ENCODE peak calls at places on chromosomes 4 and X, in seven cellular contexts. K is fibroblast of pulmonary artery, C is SK-N-SH, I is tibial artery, M is left ventricle myocardium inferior, X is upper lobe of right lung, B is transverse colon. S is an unnamed sample.
A peak's percentile ranks its signal among the peaks of the same experiment; 100 is the strongest.

GRCh38 chr4:82360298-82361177 is 13.3 kb downstream of the HNRNPD start:
- DNase-seq in B (no peak), I (no peak), X (no peak), C (peak; percentile 30), K (peak; percentile 49), M (no peak), S (no peak)

GRCh38 chr4:95980877-95981360 is 141.0 kb downstream of the PDHA2 start:
- DNase-seq in C (no peak), M (no peak), B (no peak), K (no peak), X (no peak), I (no peak), S (no peak)

GRCh38 chrX:140563893-140564292 is 59.0 kb upstream of the SOX3 start:
- DNase-seq in C (no peak), K (no peak), B (no peak), M (no peak), X (no peak), I (no peak), S (no peak)

GRCh38 chr4:176439611-176440010 is 119.8 kb downstream of the SPCS3 start:
- DNase-seq in I (no peak), K (no peak), M (no peak), B (no peak), X (no peak), C (no peak), S (no peak)

GRCh38 chr4:182978152-182978827 is 61.1 kb upstream of the DCTD start:
- DNase-seq in B (no peak), X (no peak), C (no peak), M (no peak), K (peak; percentile 53), I (no peak), S (peak; percentile 28)

GRCh38 chrX:123675154-123675553 is 57.7 kb downstream of the THOC2 start:
- DNase-seq in I (no peak), B (no peak), C (no peak), K (no peak), X (no peak), M (no peak), S (no peak)

GRCh38 chr4:86921608-86922252 is 13.1 kb upstream of the AFF1 start:
- DNase-seq in C (no peak), I (no peak), M (no peak), X (no peak), B (no peak), K (peak; percentile 66), S (no peak)

GRCh38 chrX:121103381-121103780 is 56.0 kb downstream of the GLUD2 start:
- DNase-seq in B (no peak), K (peak; percentile 6), C (no peak), M (no peak), X (no peak), I (no peak), S (no peak)

GRCh38 chrX:77918568-77918967 is 8.1 kb downstream of the ATP7A start:
- DNase-seq in K (peak; percentile 58), M (no peak), C (no peak), I (no peak), X (no peak), B (no peak), S (no peak)

GRCh38 chr4:7358100-7358735 is 76.5 kb downstream of the PSAPL1 start:
- DNase-seq in X (peak; percentile 71), I (peak; percentile 74), K (peak; percentile 68), C (no peak), M (peak; percentile 58), B (no peak), S (peak; percentile 64)

GRCh38 chr4:22496165-22496813 is 19.6 kb downstream of the ADGRA3 start:
- DNase-seq in B (no peak), C (no peak), M (no peak), X (no peak), I (no peak), K (peak; percentile 10), S (no peak)

GRCh38 chr4:99816611-99817309 is at the start of gene DAPP1:
- DNase-seq in C (no peak), B (peak; percentile 81), M (peak; percentile 17), X (peak; percentile 74), I (peak; percentile 64), K (no peak), S (no peak)

GRCh38 chr4:12707381-12708175 is 776.6 kb downstream of the RAB28 start:
- DNase-seq in K (no peak), C (no peak), I (no peak), B (no peak), M (no peak), X (no peak), S (no peak)

GRCh38 chr4:88320780-88321373 is 36.5 kb upstream of the PPM1K start:
- DNase-seq in X (peak; percentile 63), C (no peak), M (peak; percentile 17), I (no peak), B (peak; percentile 38), K (peak; percentile 6), S (no peak)

GRCh38 chrX:33252306-33252825 is 41.0 kb upstream of the DMD start:
- DNase-seq in K (no peak), B (no peak), M (no peak), I (no peak), X (no peak), C (no peak), S (no peak)

GRCh38 chr4:137635108-137635507 is 102.8 kb upstream of the PCDH18 start:
- DNase-seq in C (no peak), K (peak; percentile 85), X (no peak), M (no peak), I (no peak), B (no peak), S (no peak)

DNA sequence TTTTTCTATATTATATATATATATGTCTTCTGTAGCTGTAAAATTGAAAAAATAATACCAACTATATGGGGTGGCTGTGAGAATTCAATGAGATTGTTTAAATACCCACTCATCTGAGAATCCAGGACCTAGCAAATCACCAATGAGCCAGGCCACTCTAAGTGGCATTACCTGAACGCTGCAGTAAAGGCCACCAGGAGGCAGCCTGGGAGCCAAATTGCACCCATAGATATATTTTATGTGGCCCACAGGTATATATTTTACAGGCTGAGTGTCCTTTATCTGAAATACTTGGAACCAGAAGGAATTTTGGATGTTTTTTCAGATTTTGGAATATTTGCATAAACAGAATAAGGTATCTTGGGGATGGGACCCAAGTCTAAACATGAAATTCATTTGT is 58.2 kb upstream of the C4orf50 start:
- DNase-seq in C (peak; percentile 53), X (no peak), I (no peak), M (no peak), K (no peak), B (no peak), S (no peak)
- TF ChIP-seq CTCF in C (no peak), X (no peak), I (no peak), M (no peak), K (no peak), B (no peak), S (no peak)

GRCh38 chr4:89563431-89563830 is 255.8 kb upstream of the GPRIN3 start:
- DNase-seq in B (no peak), I (no peak), K (peak; percentile 10), C (no peak), M (no peak), X (no peak), S (no peak)

GRCh38 chr4:89556596-89557305 is 249.2 kb upstream of the GPRIN3 start:
- DNase-seq in K (peak; percentile 57), X (no peak), I (no peak), C (no peak), B (no peak), M (no peak), S (no peak)

GRCh38 chr4:89558147-89558546 is 250.5 kb upstream of the GPRIN3 start:
- DNase-seq in B (no peak), I (no peak), X (no peak), M (no peak), K (no peak), C (no peak), S (no peak)

GRCh38 chr4:89562715-89563114 is 255.1 kb upstream of the GPRIN3 start:
- DNase-seq in I (no peak), K (peak; percentile 2), M (no peak), C (no peak), X (no peak), B (no peak), S (no peak)

DNA sequence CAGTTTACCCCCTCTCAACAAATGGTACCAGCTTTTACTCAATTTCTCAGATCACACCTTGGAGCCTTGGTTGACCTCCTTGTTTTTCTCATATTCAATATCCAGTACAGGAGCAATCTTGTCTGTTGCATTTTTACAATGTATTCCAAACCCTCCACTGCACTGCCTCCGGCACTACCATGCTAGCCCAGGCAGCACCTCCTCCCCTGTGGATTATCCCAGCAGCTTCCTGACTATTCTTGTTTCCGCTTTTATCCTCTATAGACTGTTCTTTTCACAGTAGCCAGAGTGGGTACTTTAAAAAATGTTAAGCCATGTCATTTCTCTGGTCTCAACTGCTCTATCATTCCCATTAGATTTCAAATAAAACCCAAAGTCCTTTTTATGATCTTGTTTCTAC is 253.5 kb upstream of the GPRIN3 start:
- DNase-seq in C (no peak), M (no peak), X (no peak), B (no peak), I (no peak), K (no peak), S (no peak)
- H3K4me3 ChIP-seq in C (no peak overlapping the region), M (no peak overlapping the region), X (no peak overlapping the region), B (no peak overlapping the region), I (no peak overlapping the region), K (no peak overlapping the region), S (no peak overlapping the region)

GRCh38 chr4:56641494-56642051 is 39.5 kb downstream of the HOPX start:
- DNase-seq in M (no peak), B (no peak), K (peak; percentile 90), C (no peak), X (no peak), I (no peak), S (peak; percentile 78)
- TF ChIP-seq CTCF in M (no peak), B (no peak), K (no peak), C (no peak), X (no peak), I (no peak), S (no peak)

DNA sequence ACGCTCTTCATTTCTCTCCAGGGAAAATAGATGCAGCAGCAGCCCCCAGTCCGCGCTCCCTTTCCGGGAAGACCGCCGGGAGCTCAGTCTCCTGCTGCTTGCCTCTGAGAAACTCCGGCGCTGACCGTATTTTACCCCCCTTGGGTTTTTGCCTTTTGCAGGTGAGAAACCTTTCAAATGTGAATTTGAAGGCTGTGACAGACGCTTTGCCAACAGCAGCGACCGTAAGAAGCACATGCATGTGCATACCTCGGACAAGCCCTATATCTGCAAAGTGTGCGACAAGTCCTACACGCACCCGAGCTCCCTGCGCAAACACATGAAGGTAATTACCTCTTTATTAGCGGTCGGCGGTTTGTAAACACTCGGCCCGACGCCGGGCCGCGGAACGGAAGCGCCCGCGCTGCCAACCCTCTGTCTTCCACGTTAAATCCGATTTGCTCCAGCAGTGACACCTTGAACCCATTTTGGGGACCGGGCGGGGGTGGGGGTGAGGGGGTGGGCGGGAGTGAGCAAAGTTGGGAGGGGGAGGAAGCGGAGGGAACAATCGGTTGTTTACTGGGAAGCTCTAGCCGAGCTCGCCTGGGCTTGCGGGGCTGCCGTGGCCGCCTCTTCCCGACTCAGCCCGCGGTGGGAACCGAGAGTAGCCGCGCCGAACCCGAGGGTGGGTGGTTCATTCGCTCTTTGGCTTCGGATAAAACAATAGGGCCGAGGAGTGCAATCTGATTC is 3.0 kb downstream of the ZIC3 start:
- DNase-seq in B (no peak), M (no peak), X (no peak), I (no peak), C (no peak), K (no peak), S (no peak)
- H3K4me3 ChIP-seq in B (no peak overlapping the region), M (no peak overlapping the region), X (no peak overlapping the region), I (no peak overlapping the region), C (no peak overlapping the region), K (no peak overlapping the region), S (no peak overlapping the region)